ENCODE peak calls at places on chromosomes 5 and 9, in six cellular contexts. K is sigmoid colon, C is caudate nucleus, T is endothelial cell of umbilical vein, Y is NCI-H146, N is activated gamma-delta T cell treated with Interleukin-2 at 50 U/mL for 16 hours. Z is an unnamed sample.

GRCh38 chr9:6525326-6526040 is 112.5 kb downstream of the UHRF2 start:
- DNase-seq in K (no peak), C (no peak), T (no peak), Y (no peak), N (no peak), Z (no peak)

GRCh38 chr9:117541192-117541591 is 126.3 kb upstream of the ASTN2 start:
- DNase-seq in K (no peak), C (no peak), T (no peak), Y (no peak), N (no peak), Z (no peak)

GRCh38 chr5:95331358-95331757 is 46.5 kb upstream of the MCTP1 start:
- DNase-seq in K (no peak), C (no peak), T (no peak), Y (no peak), N (no peak), Z (no peak)

GRCh38 chr9:272251-273213 is 57.9 kb downstream of the DOCK8 start:
- DNase-seq in K (no peak), C (no peak), T (no peak), Y (no peak), N (peak), Z (peak)

GRCh38 chr5:107266100-107266499 is 404.6 kb downstream of the EFNA5 start:
- DNase-seq in K (no peak), C (no peak), T (no peak), Y (no peak), N (no peak), Z (no peak)

GRCh38 chr9:96149142-96149541 is 152.8 kb downstream of the HSD17B3 start:
- DNase-seq in K (peak), C (no peak), T (no peak), Y (no peak), N (no peak), Z (no peak)

GRCh38 chr5:180135967-180136641 is 64.5 kb upstream of the RNF130 start:
- DNase-seq in K (peak), C (no peak), T (no peak), Y (no peak), N (no peak), Z (no peak)

GRCh38 chr9:103789686-103790085 is 304.4 kb upstream of the SMC2 start:
- DNase-seq in K (no peak), C (no peak), T (no peak), Y (peak), N (no peak), Z (peak)

GRCh38 chr5:149731617-149732400 is 1.7 kb downstream of the PPARGC1B start:
- DNase-seq in K (peak), C (peak), T (peak), Y (peak), N (peak), Z (peak)

GRCh38 chr9:109013678-109014145 is 413 bp upstream of the CTNNAL1 start:
- DNase-seq in K (no peak), C (no peak), T (no peak), Y (no peak), N (no peak), Z (no peak)

GRCh38 chr5:14270212-14270702 is 127.1 kb downstream of the TRIO start:
- DNase-seq in K (no peak), C (no peak), T (peak), Y (peak), N (no peak), Z (peak)

GRCh38 chr9:84228130-84228735 is 112.3 kb downstream of the SLC28A3 start:
- DNase-seq in K (no peak), C (no peak), T (no peak), Y (no peak), N (no peak), Z (no peak)

GRCh38 chr5:17277907-17278306 is 60.5 kb downstream of the BASP1 start:
- DNase-seq in K (no peak), C (no peak), T (no peak), Y (no peak), N (no peak), Z (no peak)

GRCh38 chr5:143889986-143890385 is 78.0 kb downstream of the HMHB1 start:
- DNase-seq in K (no peak), C (no peak), T (no peak), Y (no peak), N (no peak), Z (no peak)

GRCh38 chr5:129094924-129095797 is 612 bp downstream of the ISOC1 start:
- DNase-seq in K (peak), C (no peak), T (peak), Y (peak), N (peak), Z (peak)

GRCh38 chr9:36946653-36947052 is 87.4 kb downstream of the PAX5 start:
- DNase-seq in K (peak), C (no peak), T (no peak), Y (no peak), N (no peak), Z (no peak)

GRCh38 chr9:84955971-84956370 is 286.4 kb downstream of the NTRK2 start:
- DNase-seq in K (no peak), C (no peak), T (no peak), Y (no peak), N (no peak), Z (no peak)

GRCh38 chr9:121550569-121551512 is 51.2 kb upstream of the GGTA1 start:
- DNase-seq in K (peak), C (peak), T (peak), Y (peak), N (peak), Z (peak)

GRCh38 chr5:78569441-78569840 is 79.1 kb downstream of the LHFPL2 start:
- DNase-seq in K (peak), C (no peak), T (peak), Y (no peak), N (no peak), Z (no peak)

GRCh38 chr9:128005938-128006337 is 25.1 kb upstream of the EEIG1 start:
- DNase-seq in K (peak), C (no peak), T (peak), Y (no peak), N (no peak), Z (no peak)

GRCh38 chr9:131046581-131047202 is 37.7 kb downstream of the LAMC3 start:
- DNase-seq in K (peak), C (peak), T (peak), Y (peak), N (peak), Z (peak)

GRCh38 chr9:93947409-93948070 is 7.6 kb downstream of the BARX1 start:
- DNase-seq in K (no peak), C (no peak), T (no peak), Y (no peak), N (no peak), Z (no peak)

GRCh38 chr9:138006576-138007233 is 129.1 kb downstream of the CACNA1B start:
- DNase-seq in K (peak), C (no peak), T (no peak), Y (no peak), N (no peak), Z (no peak)

GRCh38 chr5:139108056-139108811 is 89.9 kb downstream of the SIL1 start:
- DNase-seq in K (no peak), C (no peak), T (no peak), Y (peak), N (no peak), Z (no peak)

GRCh38 chr5:106017243-106017857 is 1653.4 kb downstream of the EFNA5 start:
- DNase-seq in K (no peak), C (no peak), T (no peak), Y (no peak), N (no peak), Z (no peak)

GRCh38 chr9:121085661-121086060 is 10.9 kb downstream of the CNTRL start:
- DNase-seq in K (no peak), C (no peak), T (no peak), Y (no peak), N (no peak), Z (no peak)

GRCh38 chr5:159071382-159071781 is 28.3 kb downstream of the EBF1 start:
- DNase-seq in K (no peak), C (no peak), T (no peak), Y (no peak), N (no peak), Z (no peak)

GRCh38 chr9:129750010-129750409 is 2.8 kb downstream of the PTGES start:
- DNase-seq in K (no peak), C (no peak), T (no peak), Y (no peak), N (no peak), Z (no peak)

GRCh38 chr5:79149432-79149831 is 37.8 kb downstream of the BHMT start:
- DNase-seq in K (no peak), C (no peak), T (no peak), Y (no peak), N (no peak), Z (no peak)

GRCh38 chr5:135319458-135319857 is 79.6 kb downstream of the MACROH2A1 start:
- DNase-seq in K (no peak), C (no peak), T (no peak), Y (no peak), N (no peak), Z (no peak)

GRCh38 chr5:87009146-87009545 is 258.5 kb upstream of the RASA1 start:
- DNase-seq in K (no peak), C (no peak), T (no peak), Y (no peak), N (no peak), Z (no peak)

GRCh38 chr9:93678199-93679019 is 102.0 kb downstream of the PHF2 start:
- DNase-seq in K (peak), C (no peak), T (no peak), Y (no peak), N (peak), Z (no peak)

GRCh38 chr5:168269950-168270349 is 21.5 kb upstream of the WWC1 start:
- DNase-seq in K (no peak), C (no peak), T (no peak), Y (peak), N (no peak), Z (no peak)

GRCh38 chr5:41856644-41857491 is 13.4 kb downstream of the OXCT1 start:
- DNase-seq in K (no peak), C (peak), T (peak), Y (peak), N (peak), Z (peak)

GRCh38 chr5:137734962-137735530 is 843 bp downstream of the KLHL3 start:
- DNase-seq in K (peak), C (no peak), T (no peak), Y (peak), N (no peak), Z (no peak)